ENCODE peak calls at places on chromosomes 5 and 9, in eight cellular contexts. I, K, D, J, M, P, Y and E are unnamed samples.

GRCh38 chr9:95508242-95508967 is 8.4 kb downstream of the PTCH1 start:
- DNase-seq in P (no peak), I (no peak), J (no peak), M (no peak), K (no peak), Y (peak), D (peak), E (peak)

GRCh38 chr9:134475051-134475790 is 149.0 kb downstream of the RXRA start:
- DNase-seq in D (no peak), M (peak), P (no peak), J (no peak), Y (no peak), I (no peak), K (peak), E (no peak)

GRCh38 chr5:163565931-163566608 is 60.7 kb downstream of the MAT2B start:
- DNase-seq in D (peak), Y (peak), M (no peak), K (peak), P (no peak), J (no peak), I (peak), E (peak)

GRCh38 chr9:94611638-94612068 is 18.0 kb upstream of the FBP2 start:
- DNase-seq in Y (no peak), K (no peak), M (no peak), D (no peak), I (no peak), J (no peak), P (no peak), E (peak)

GRCh38 chr5:123441408-123441807 is 18.2 kb upstream of the CEP120 start:
- DNase-seq in M (no peak), K (no peak), D (no peak), Y (peak), P (no peak), J (no peak), I (no peak), E (no peak)

GRCh38 chr9:133539434-133539833 is 4.9 kb downstream of the ADAMTSL2 start:
- DNase-seq in D (peak), J (peak), P (no peak), Y (no peak), I (no peak), K (peak), M (no peak), E (no peak)

GRCh38 chr9:93098236-93098946 is 2.4 kb downstream of the CARD19 start:
- DNase-seq in I (peak), K (peak), Y (no peak), D (no peak), P (peak), M (peak), J (peak), E (peak)

GRCh38 chr9:93902051-93902779 is 52.9 kb downstream of the BARX1 start:
- DNase-seq in D (no peak), M (no peak), J (no peak), P (no peak), I (no peak), K (peak), Y (no peak), E (no peak)

GRCh38 chr9:126956929-126957686 is 42.5 kb downstream of the RALGPS1 start:
- DNase-seq in P (no peak), M (peak), I (no peak), J (no peak), Y (peak), D (no peak), K (no peak), E (no peak)

GRCh38 chr9:125439434-125440272 is 178.0 kb downstream of the GAPVD1 start:
- DNase-seq in Y (no peak), M (no peak), I (no peak), D (no peak), J (no peak), K (no peak), P (peak), E (no peak)

GRCh38 chr5:125061726-125062125 is 315.3 kb upstream of the ZNF608 start:
- DNase-seq in J (no peak), I (no peak), K (no peak), P (no peak), D (no peak), Y (no peak), M (no peak), E (no peak)